ENCODE peak calls at places on chromosome 9, in five cellular contexts. One of them, this sample, is unnamed.

GRCh38 chr9:129383415-129384088 is 205.5 kb upstream of the IER5L start:
- DNase-seq in cardiac septum: peak
- DNase-seq in Kasumi-1: peak
- DNase-seq in chondrocyte: peak
- DNase-seq in activated naive CD4-positive, alpha-beta T cell treated with anti-CD3 and anti-CD28 coated beads, Interleukin-2, amount 10 ng/mL, durations not matched to agents 7 days and 5 days: peak
- DNase-seq in this sample: peak

GRCh38 chr9:89562186-89562814 is 42.5 kb upstream of the GADD45G start:
- DNase-seq in cardiac septum: no peak
- DNase-seq in Kasumi-1: no peak
- DNase-seq in chondrocyte: no peak
- DNase-seq in activated naive CD4-positive, alpha-beta T cell treated with anti-CD3 and anti-CD28 coated beads, Interleukin-2, amount 10 ng/mL, durations not matched to agents 7 days and 5 days: no peak
- DNase-seq in this sample: no peak

GRCh38 chr9:94950733-94951590 is 224.5 kb downstream of the AOPEP start:
- DNase-seq in cardiac septum: no peak
- DNase-seq in Kasumi-1: no peak
- DNase-seq in chondrocyte: no peak
- DNase-seq in activated naive CD4-positive, alpha-beta T cell treated with anti-CD3 and anti-CD28 coated beads, Interleukin-2, amount 10 ng/mL, durations not matched to agents 7 days and 5 days: peak
- DNase-seq in this sample: no peak

GRCh38 chr9:122949696-122950095 is 8.9 kb downstream of the RABGAP1 start:
- DNase-seq in cardiac septum: no peak
- DNase-seq in Kasumi-1: no peak
- DNase-seq in chondrocyte: no peak
- DNase-seq in activated naive CD4-positive, alpha-beta T cell treated with anti-CD3 and anti-CD28 coated beads, Interleukin-2, amount 10 ng/mL, durations not matched to agents 7 days and 5 days: no peak
- DNase-seq in this sample: no peak

GRCh38 chr9:33614001-33614687 is 90.1 kb downstream of the ANKRD18B start:
- DNase-seq in cardiac septum: no peak
- DNase-seq in Kasumi-1: no peak
- DNase-seq in chondrocyte: no peak
- DNase-seq in activated naive CD4-positive, alpha-beta T cell treated with anti-CD3 and anti-CD28 coated beads, Interleukin-2, amount 10 ng/mL, durations not matched to agents 7 days and 5 days: no peak
- DNase-seq in this sample: no peak

GRCh38 chr9:97600531-97601227 is 32.5 kb downstream of the TSTD2 start:
- DNase-seq in cardiac septum: no peak
- DNase-seq in Kasumi-1: no peak
- DNase-seq in chondrocyte: no peak
- DNase-seq in activated naive CD4-positive, alpha-beta T cell treated with anti-CD3 and anti-CD28 coated beads, Interleukin-2, amount 10 ng/mL, durations not matched to agents 7 days and 5 days: no peak
- DNase-seq in this sample: no peak

GRCh38 chr9:77475641-77476473 is 172.3 kb downstream of the GNA14 start:
- DNase-seq in cardiac septum: no peak
- DNase-seq in Kasumi-1: no peak
- DNase-seq in chondrocyte: no peak
- DNase-seq in activated naive CD4-positive, alpha-beta T cell treated with anti-CD3 and anti-CD28 coated beads, Interleukin-2, amount 10 ng/mL, durations not matched to agents 7 days and 5 days: peak
- DNase-seq in this sample: peak

GRCh38 chr9:127915801-127916664 is 808 bp downstream of the ST6GALNAC4 start:
- DNase-seq in cardiac septum: no peak
- DNase-seq in Kasumi-1: no peak
- DNase-seq in chondrocyte: peak
- DNase-seq in activated naive CD4-positive, alpha-beta T cell treated with anti-CD3 and anti-CD28 coated beads, Interleukin-2, amount 10 ng/mL, durations not matched to agents 7 days and 5 days: peak
- DNase-seq in this sample: no peak

GRCh38 chr9:86549920-86550319 is 195.7 kb upstream of the TUT7 start:
- DNase-seq in cardiac septum: no peak
- DNase-seq in Kasumi-1: no peak
- DNase-seq in chondrocyte: no peak
- DNase-seq in activated naive CD4-positive, alpha-beta T cell treated with anti-CD3 and anti-CD28 coated beads, Interleukin-2, amount 10 ng/mL, durations not matched to agents 7 days and 5 days: no peak
- DNase-seq in this sample: no peak

GRCh38 chr9:137467161-137467581 is 8.0 kb upstream of the NSMF start:
- DNase-seq in cardiac septum: peak
- DNase-seq in Kasumi-1: no peak
- DNase-seq in chondrocyte: no peak
- DNase-seq in activated naive CD4-positive, alpha-beta T cell treated with anti-CD3 and anti-CD28 coated beads, Interleukin-2, amount 10 ng/mL, durations not matched to agents 7 days and 5 days: peak
- DNase-seq in this sample: no peak

GRCh38 chr9:91776409-91777365 is 173.3 kb downstream of the ROR2 start:
- DNase-seq in cardiac septum: no peak
- DNase-seq in Kasumi-1: no peak
- DNase-seq in chondrocyte: no peak
- DNase-seq in activated naive CD4-positive, alpha-beta T cell treated with anti-CD3 and anti-CD28 coated beads, Interleukin-2, amount 10 ng/mL, durations not matched to agents 7 days and 5 days: no peak
- DNase-seq in this sample: no peak

GRCh38 chr9:18727904-18728303 is 254.0 kb downstream of the ADAMTSL1 start:
- DNase-seq in cardiac septum: no peak
- DNase-seq in Kasumi-1: no peak
- DNase-seq in chondrocyte: no peak
- DNase-seq in activated naive CD4-positive, alpha-beta T cell treated with anti-CD3 and anti-CD28 coated beads, Interleukin-2, amount 10 ng/mL, durations not matched to agents 7 days and 5 days: no peak
- DNase-seq in this sample: no peak

GRCh38 chr9:127588740-127589506 is 23.2 kb upstream of the STXBP1 start:
- DNase-seq in cardiac septum: no peak
- DNase-seq in Kasumi-1: no peak
- DNase-seq in chondrocyte: no peak
- DNase-seq in activated naive CD4-positive, alpha-beta T cell treated with anti-CD3 and anti-CD28 coated beads, Interleukin-2, amount 10 ng/mL, durations not matched to agents 7 days and 5 days: no peak
- DNase-seq in this sample: no peak

GRCh38 chr9:35605336-35606137 is 475 bp downstream of the TESK1 start:
- DNase-seq in cardiac septum: no peak
- DNase-seq in Kasumi-1: peak
- DNase-seq in chondrocyte: peak
- DNase-seq in activated naive CD4-positive, alpha-beta T cell treated with anti-CD3 and anti-CD28 coated beads, Interleukin-2, amount 10 ng/mL, durations not matched to agents 7 days and 5 days: peak
- DNase-seq in this sample: peak

GRCh38 chr9:80518441-80518840 is 946.7 kb downstream of the TLE4 start:
- DNase-seq in cardiac septum: no peak
- DNase-seq in Kasumi-1: no peak
- DNase-seq in chondrocyte: no peak
- DNase-seq in activated naive CD4-positive, alpha-beta T cell treated with anti-CD3 and anti-CD28 coated beads, Interleukin-2, amount 10 ng/mL, durations not matched to agents 7 days and 5 days: no peak
- DNase-seq in this sample: no peak

GRCh38 chr9:136626740-136627642 is 35.7 kb upstream of the EGFL7 start:
- DNase-seq in cardiac septum: no peak
- DNase-seq in Kasumi-1: no peak
- DNase-seq in chondrocyte: no peak
- DNase-seq in activated naive CD4-positive, alpha-beta T cell treated with anti-CD3 and anti-CD28 coated beads, Interleukin-2, amount 10 ng/mL, durations not matched to agents 7 days and 5 days: no peak
- DNase-seq in this sample: peak

GRCh38 chr9:84107995-84108394 is 127.4 kb downstream of the RMI1 start:
- DNase-seq in cardiac septum: no peak
- DNase-seq in Kasumi-1: no peak
- DNase-seq in chondrocyte: no peak
- DNase-seq in activated naive CD4-positive, alpha-beta T cell treated with anti-CD3 and anti-CD28 coated beads, Interleukin-2, amount 10 ng/mL, durations not matched to agents 7 days and 5 days: no peak
- DNase-seq in this sample: no peak

GRCh38 chr9:70569070-70569772 is 154.8 kb upstream of the KLF9 start:
- DNase-seq in cardiac septum: no peak
- DNase-seq in Kasumi-1: no peak
- DNase-seq in chondrocyte: no peak
- DNase-seq in activated naive CD4-positive, alpha-beta T cell treated with anti-CD3 and anti-CD28 coated beads, Interleukin-2, amount 10 ng/mL, durations not matched to agents 7 days and 5 days: no peak
- DNase-seq in this sample: no peak

GRCh38 chr9:83002329-83002728 is 60.6 kb downstream of the RASEF start:
- DNase-seq in cardiac septum: no peak
- DNase-seq in Kasumi-1: no peak
- DNase-seq in chondrocyte: no peak
- DNase-seq in activated naive CD4-positive, alpha-beta T cell treated with anti-CD3 and anti-CD28 coated beads, Interleukin-2, amount 10 ng/mL, durations not matched to agents 7 days and 5 days: no peak
- DNase-seq in this sample: no peak

GRCh38 chr9:97857603-97858392 is 4.8 kb downstream of the FOXE1 start:
- DNase-seq in cardiac septum: peak
- DNase-seq in Kasumi-1: no peak
- DNase-seq in chondrocyte: no peak
- DNase-seq in activated naive CD4-positive, alpha-beta T cell treated with anti-CD3 and anti-CD28 coated beads, Interleukin-2, amount 10 ng/mL, durations not matched to agents 7 days and 5 days: no peak
- DNase-seq in this sample: no peak

This sample was measured in DND-41.